ENCODE peak calls at places on chromosomes 1 and 21, in four cellular contexts. E is H1, Q is neuronal stem cell, G is IMR-90. F is an unnamed sample.
A peak's percentile ranks its signal among the peaks of the same experiment; 100 is the strongest.

GRCh38 chr1:193524616-193525015 is 338.2 kb upstream of the B3GALT2 start:
- DNase-seq in G (no peak), E (no peak), Q (no peak), F (no peak)

GRCh38 chr1:222204475-222204874 is 343.4 kb downstream of the HHIPL2 start:
- DNase-seq in Q (no peak), G (no peak), E (no peak), F (no peak)

GRCh38 chr1:206895837-206896242 is 1.4 kb upstream of the IL24 start:
- DNase-seq in Q (no peak), E (no peak), G (peak; percentile 68), F (no peak)

GRCh38 chr1:172040466-172040865 is 199.2 kb downstream of the DNM3 start:
- DNase-seq in G (peak; percentile 58), Q (no peak), E (no peak), F (no peak)

GRCh38 chr1:175857756-175858155 is 114.4 kb upstream of the TNR start:
- DNase-seq in G (no peak), E (no peak), Q (no peak), F (no peak)

GRCh38 chr1:47755368-47755990 is 241.7 kb downstream of the TRABD2B start:
- DNase-seq in Q (peak; percentile 38), G (no peak), E (peak; percentile 41), F (peak; percentile 77)

GRCh38 chr1:198657550-198658064 is 18.8 kb downstream of the PTPRC start:
- DNase-seq in G (peak; percentile 98), E (no peak), Q (no peak), F (no peak)

GRCh38 chr1:202691846-202692245 is 18.4 kb downstream of the SYT2 start:
- DNase-seq in E (no peak), Q (no peak), G (no peak), F (no peak)

GRCh38 chr1:168654198-168654910 is 74.7 kb downstream of the DPT start:
- DNase-seq in G (no peak), E (no peak), Q (no peak), F (no peak)

GRCh38 chr21:14010729-14011128 is 200.0 kb downstream of the LIPI start:
- DNase-seq in G (no peak), E (no peak), Q (no peak), F (no peak)

GRCh38 chr1:81305997-81306452 is 494.7 kb upstream of the ADGRL2 start:
- DNase-seq in G (peak; percentile 54), E (no peak), Q (peak; percentile 45), F (no peak)

GRCh38 chr1:53731779-53732305 is 7.1 kb downstream of the GLIS1 start:
- DNase-seq in Q (no peak), G (peak; percentile 40), E (no peak), F (no peak)

GRCh38 chr1:219798283-219799030 is 129.9 kb downstream of the SLC30A10 start:
- DNase-seq in E (no peak), Q (no peak), G (peak; percentile 82), F (no peak)

GRCh38 chr1:169900567-169900966 is 6.9 kb upstream of the SCYL3 start:
- DNase-seq in G (no peak), E (no peak), Q (no peak), F (no peak)

GRCh38 chr1:17359808-17360207 is 12.2 kb upstream of the PADI6 start:
- DNase-seq in Q (no peak), G (no peak), E (no peak), F (no peak)

GRCh38 chr1:65793359-65793732 is 651 bp downstream of the PDE4B start:
- DNase-seq in G (peak; percentile 11), E (no peak), Q (no peak), F (peak; percentile 48)

GRCh38 chr1:71295340-71295739 is 214.5 kb upstream of the ZRANB2 start:
- DNase-seq in G (no peak), Q (no peak), E (no peak), F (no peak)
- H3K9me3 ChIP-seq in G (no peaks in the 10 kb centered on the region), Q (no peaks in the 10 kb centered on the region), E (no peaks in the 10 kb centered on the region), F (no peaks in the 10 kb centered on the region)

GRCh38 chr1:26016944-26017545 is 4.5 kb upstream of the EXTL1 start:
- DNase-seq in E (no peak), G (no peak), Q (no peak), F (peak; percentile 46)
- H3K23ac ChIP-seq in E (no peak overlapping the region), G (no peak overlapping the region), Q (no peak overlapping the region), F (no peak overlapping the region)

GRCh38 chr21:19853709-19854575 is 1144.3 kb upstream of the NCAM2 start:
- DNase-seq in G (no peak), E (peak; percentile 5), Q (no peak), F (peak; percentile 59)
- H3K9me3 ChIP-seq in G (peaks cover 20% of the 10 kb centered on the region), E (no peaks in the 10 kb centered on the region), Q (no peaks in the 10 kb centered on the region), F (no peaks in the 10 kb centered on the region)

GRCh38 chr1:160400284-160400645 is at the start of gene VANGL2:
- DNase-seq in E (no peak), Q (peak; percentile 93), G (peak; percentile 41), F (peak; percentile 89)

GRCh38 chr1:160400646-160401486 is 502 bp downstream of the VANGL2 start:
- DNase-seq in E (no peak), G (no peak), Q (peak; percentile 74), F (peak; percentile 45)

GRCh38 chr1:160401972-160402795 is 1.8 kb downstream of the VANGL2 start:
- DNase-seq in E (no peak), Q (no peak), G (no peak), F (no peak)

GRCh38 chr1:160399544-160400283 is 650 bp upstream of the VANGL2 start:
- DNase-seq in Q (no peak), E (no peak), G (no peak), F (no peak)

GRCh38 chr1:160401487-160401805 is 1.1 kb downstream of the VANGL2 start:
- DNase-seq in G (no peak), E (no peak), Q (no peak), F (no peak)
- H3K23ac ChIP-seq in G (peak overlapping the region; percentile 27), E (peak overlapping the region; percentile 10), Q (peak overlapping the region; percentile 31), F (peak overlapping the region; percentile 24)

DNA sequence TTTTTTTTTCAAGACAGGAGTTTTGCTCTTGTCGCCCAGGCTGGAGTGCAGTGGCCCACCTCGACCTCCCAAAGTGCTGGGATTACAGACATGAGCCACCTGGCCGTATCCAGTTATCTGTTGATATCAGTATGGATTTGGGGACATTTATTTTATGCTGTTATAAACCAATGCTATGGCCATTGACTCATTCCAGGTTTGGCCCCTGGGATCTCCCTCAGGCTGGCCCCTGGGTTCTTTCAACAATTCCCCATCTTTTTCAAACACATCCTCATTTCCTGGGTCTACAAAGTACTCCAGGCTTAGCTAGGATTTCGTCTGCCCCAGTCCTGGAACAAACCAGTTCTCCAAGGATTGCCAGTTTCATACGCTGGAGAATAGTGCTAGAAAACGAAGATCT is 44.1 kb downstream of the WDR4 start:
- DNase-seq in Q (no peak), G (no peak), E (no peak), F (no peak)
- H3K9me3 ChIP-seq in Q (peaks cover under 1% of the 10 kb centered on the region), G (no peaks in the 10 kb centered on the region), E (no peaks in the 10 kb centered on the region), F (no peaks in the 10 kb centered on the region)

DNA sequence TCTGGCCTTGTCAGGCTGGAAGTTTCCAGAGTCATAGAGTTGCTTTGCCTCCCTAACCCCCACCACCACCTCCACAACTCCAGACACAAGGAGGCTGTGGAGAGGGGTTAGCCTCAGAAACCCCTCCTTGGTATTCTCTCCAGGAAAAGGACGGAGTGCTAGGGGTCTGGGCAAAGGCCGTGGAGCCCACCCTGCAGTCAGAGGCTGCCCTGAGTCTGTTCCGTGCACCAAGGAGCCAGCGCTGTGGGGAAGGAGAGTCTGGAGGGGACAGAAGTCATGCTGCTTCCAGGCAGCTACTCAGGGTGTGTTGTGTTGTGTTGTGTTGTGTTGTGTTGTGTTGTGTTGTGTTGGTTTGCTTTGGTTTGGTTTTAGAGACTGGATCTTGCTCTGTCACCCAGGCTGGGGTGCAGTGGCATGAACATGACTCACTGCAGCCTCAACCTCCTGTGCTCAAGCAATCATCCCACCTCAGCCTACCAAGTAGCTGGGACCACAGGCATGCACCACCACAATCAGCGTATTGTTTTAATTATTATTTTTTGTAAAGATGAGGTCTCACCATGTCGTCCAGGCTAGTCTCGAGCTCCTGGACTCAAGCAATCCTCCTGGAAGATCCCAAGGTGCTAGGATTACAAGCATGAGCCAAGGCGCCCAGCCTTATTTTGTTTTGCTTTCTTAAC is 122.2 kb upstream of the TMEM51 start:
- DNase-seq in G (peak; percentile 34), Q (no peak), E (no peak), F (no peak)
- H3K23ac ChIP-seq in G (no peak overlapping the region), Q (no peak overlapping the region), E (no peak overlapping the region), F (no peak overlapping the region)

DNA sequence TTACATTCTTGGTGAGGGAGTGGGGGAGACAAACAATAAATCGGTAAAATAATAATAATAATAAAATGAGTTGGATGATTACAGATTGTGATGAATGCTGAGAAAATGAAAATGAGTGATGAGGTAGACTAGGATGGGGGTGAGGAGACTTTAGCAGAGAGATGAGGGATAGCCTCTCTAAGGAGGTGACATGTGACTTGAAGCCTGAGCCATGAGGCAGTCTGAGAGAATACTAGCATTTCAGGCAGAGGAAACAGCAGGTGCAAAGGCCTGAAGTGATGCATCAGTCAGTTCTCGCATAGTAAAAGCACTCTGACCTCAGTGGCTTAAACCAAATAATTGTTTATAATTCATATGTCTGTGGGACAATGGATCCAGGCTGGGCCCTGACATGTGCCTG is 181.2 kb downstream of the AGBL4 start:
- DNase-seq in Q (no peak), E (no peak), G (no peak), F (no peak)
- H3K9me3 ChIP-seq in Q (peaks cover 18% of the 10 kb centered on the region), E (peaks cover 84% of the 10 kb centered on the region), G (peaks cover 37% of the 10 kb centered on the region), F (peaks cover 82% of the 10 kb centered on the region)

DNA sequence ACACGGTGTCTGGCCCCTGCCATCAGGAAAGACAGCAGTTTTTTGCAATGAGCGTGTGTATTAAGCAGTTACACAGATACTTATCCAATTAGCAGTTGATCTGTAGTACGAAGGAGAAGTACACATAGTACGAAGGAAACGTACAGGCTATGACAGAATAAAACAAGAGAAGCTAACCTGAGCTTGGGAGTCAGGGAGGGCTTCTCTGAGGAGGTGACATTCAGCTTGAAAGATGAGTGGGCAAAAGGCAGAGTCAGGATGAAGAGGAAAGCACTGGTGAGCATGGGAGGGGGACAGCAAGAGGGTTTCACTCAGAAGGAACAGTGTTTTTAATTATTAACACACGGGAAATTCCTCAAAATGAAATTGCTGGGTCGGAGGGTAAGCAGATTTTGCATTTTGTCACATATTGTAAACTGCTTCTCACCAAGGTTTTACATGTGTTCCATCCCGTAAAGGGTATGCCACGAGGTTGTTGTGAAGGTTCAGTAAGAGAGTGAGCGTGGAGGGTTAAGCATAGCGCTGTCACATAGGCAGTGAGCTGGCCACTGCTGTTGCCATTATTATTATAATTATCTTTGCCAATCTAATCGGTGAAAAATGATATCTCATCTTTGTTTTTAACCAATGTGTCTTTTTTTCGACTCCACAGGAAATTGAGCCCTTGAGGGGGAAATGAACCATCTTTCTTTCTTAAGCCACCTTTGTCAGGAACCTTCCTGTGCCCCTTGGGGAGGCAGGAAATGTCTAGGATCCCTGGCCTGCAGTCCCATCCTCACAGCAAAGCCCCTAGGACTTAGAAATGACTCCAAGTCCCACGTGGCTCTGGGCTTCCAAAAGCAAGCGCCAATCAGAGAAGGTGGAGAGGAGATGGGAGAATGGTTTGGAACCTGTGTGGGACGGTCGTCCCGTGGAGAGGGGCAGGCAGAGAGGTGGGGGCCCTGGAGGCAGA is 47.3 kb upstream of the POU3F1 start:
- DNase-seq in E (no peak), G (no peak), Q (no peak), F (no peak)
- H3K23ac ChIP-seq in E (no peak overlapping the region), G (no peak overlapping the region), Q (no peak overlapping the region), F (no peak overlapping the region)